ENCODE peak calls at places on chromosomes 5 and 9, in nine cellular contexts. U is cardiac muscle cell, H is tibial nerve, R is kidney, V is psoas muscle, N is nephron progenitor cell, P is Peyer's patch, F is Calu3, Z is H9. M is an unnamed sample.

GRCh38 chr5:135133698-135134515 is 99.9 kb upstream of the PITX1 start:
- DNase-seq in U (no peak), H (no peak), R (peak), V (no peak), N (no peak), P (no peak), F (peak), Z (no peak), M (no peak)

GRCh38 chr5:42953061-42953460 is 87.1 kb downstream of the ANXA2R start:
- DNase-seq in U (peak), H (no peak), R (no peak), V (no peak), N (no peak), P (no peak), F (no peak), Z (no peak), M (no peak)

GRCh38 chr9:123423036-123423640 is 67.1 kb downstream of the CRB2 start:
- DNase-seq in U (no peak), H (no peak), R (peak), V (no peak), N (no peak), P (no peak), F (no peak), Z (peak), M (no peak)

GRCh38 chr5:12920527-12920926 is 1016.3 kb upstream of the CTNND2 start:
- DNase-seq in U (no peak), H (no peak), R (no peak), V (no peak), N (no peak), P (no peak), F (no peak), Z (no peak), M (no peak)

GRCh38 chr5:128338649-128339048 is 199.4 kb downstream of the FBN2 start:
- DNase-seq in U (no peak), H (no peak), R (no peak), V (no peak), N (no peak), P (no peak), F (no peak), Z (no peak), M (no peak)

GRCh38 chr5:115165790-115166189 is 3.9 kb downstream of the TRIM36 start:
- DNase-seq in U (no peak), H (no peak), R (no peak), V (no peak), N (no peak), P (no peak), F (no peak), Z (no peak), M (no peak)

GRCh38 chr5:146788918-146789317 is 89.6 kb downstream of the PPP2R2B start:
- DNase-seq in U (no peak), H (no peak), R (no peak), V (no peak), N (no peak), P (no peak), F (no peak), Z (peak), M (no peak)

GRCh38 chr5:138936225-138936967 is 61.3 kb upstream of the LRRTM2 start:
- DNase-seq in U (no peak), H (no peak), R (no peak), V (no peak), N (no peak), P (no peak), F (no peak), Z (no peak), M (no peak)

GRCh38 chr5:39076757-39077475 is 2.7 kb upstream of the RICTOR start:
- DNase-seq in U (no peak), H (no peak), R (no peak), V (no peak), N (no peak), P (no peak), F (no peak), Z (no peak), M (no peak)

GRCh38 chr5:122367445-122367844 is 55.4 kb downstream of the SNCAIP start:
- DNase-seq in U (no peak), H (no peak), R (no peak), V (no peak), N (no peak), P (no peak), F (no peak), Z (no peak), M (no peak)

GRCh38 chr5:102715405-102715804 is 39.7 kb upstream of the PAM start:
- DNase-seq in U (peak), H (no peak), R (no peak), V (no peak), N (no peak), P (no peak), F (peak), Z (no peak), M (peak)

GRCh38 chr9:88476491-88477271 is 58.3 kb upstream of the NXNL2 start:
- DNase-seq in U (no peak), H (no peak), R (no peak), V (no peak), N (no peak), P (no peak), F (no peak), Z (no peak), M (no peak)

GRCh38 chr9:105405514-105406131 is 42.2 kb upstream of the FSD1L start:
- DNase-seq in U (no peak), H (no peak), R (no peak), V (no peak), N (no peak), P (no peak), F (no peak), Z (no peak), M (no peak)

GRCh38 chr5:95620030-95620869 is at the start of gene GPR150:
- DNase-seq in U (peak), H (no peak), R (peak), V (peak), N (peak), P (peak), F (peak), Z (peak), M (no peak)

GRCh38 chr5:142079243-142079642 is 29.3 kb upstream of the NDFIP1 start:
- DNase-seq in U (no peak), H (no peak), R (no peak), V (no peak), N (no peak), P (no peak), F (no peak), Z (no peak), M (no peak)

GRCh38 chr5:176355400-176356178 is 6.0 kb downstream of the KIAA1191 start:
- DNase-seq in U (no peak), H (no peak), R (no peak), V (no peak), N (no peak), P (no peak), F (no peak), Z (peak), M (no peak)

GRCh38 chr9:99105152-99106043 is 485 bp downstream of the TGFBR1 start:
- DNase-seq in U (peak), H (peak), R (peak), V (peak), N (peak), P (peak), F (peak), Z (peak), M (no peak)

GRCh38 chr9:88766778-88767503 is 224.3 kb upstream of the S1PR3 start:
- DNase-seq in U (peak), H (no peak), R (no peak), V (no peak), N (no peak), P (no peak), F (no peak), Z (no peak), M (no peak)

GRCh38 chr9:105205787-105206511 is 38.5 kb upstream of the SLC44A1 start:
- DNase-seq in U (peak), H (peak), R (no peak), V (peak), N (no peak), P (peak), F (no peak), Z (no peak), M (no peak)

GRCh38 chr9:127723450-127723849 is 7.6 kb downstream of the TTC16 start:
- DNase-seq in U (peak), H (no peak), R (peak), V (no peak), N (no peak), P (no peak), F (no peak), Z (no peak), M (peak)

GRCh38 chr9:136336156-136336860 is 9.0 kb downstream of the GPSM1 start:
- DNase-seq in U (no peak), H (no peak), R (no peak), V (no peak), N (no peak), P (no peak), F (no peak), Z (no peak), M (no peak)

GRCh38 chr9:3244963-3245653 is 280.7 kb downstream of the RFX3 start:
- DNase-seq in U (peak), H (no peak), R (no peak), V (no peak), N (no peak), P (no peak), F (no peak), Z (no peak), M (no peak)

GRCh38 chr5:143206194-143207053 is 197.1 kb downstream of the NR3C1 start:
- DNase-seq in U (no peak), H (no peak), R (no peak), V (no peak), N (no peak), P (no peak), F (no peak), Z (no peak), M (no peak)

GRCh38 chr5:137016783-137017324 is 482.3 kb downstream of the SPOCK1 start:
- DNase-seq in U (no peak), H (no peak), R (no peak), V (no peak), N (no peak), P (no peak), F (no peak), Z (peak), M (no peak)

GRCh38 chr5:64811050-64811640 is 42.4 kb downstream of the CWC27 start:
- DNase-seq in U (peak), H (no peak), R (no peak), V (no peak), N (peak), P (no peak), F (peak), Z (no peak), M (peak)

GRCh38 chr5:2110934-2111462 is 228.3 kb upstream of the IRX4 start:
- DNase-seq in U (no peak), H (no peak), R (no peak), V (no peak), N (no peak), P (no peak), F (no peak), Z (no peak), M (no peak)

GRCh38 chr5:2109566-2109965 is 226.8 kb upstream of the IRX4 start:
- DNase-seq in U (no peak), H (no peak), R (no peak), V (no peak), N (no peak), P (no peak), F (no peak), Z (no peak), M (no peak)

GRCh38 chr5:2111569-2112105 is 228.9 kb upstream of the IRX4 start:
- DNase-seq in U (no peak), H (no peak), R (no peak), V (no peak), N (no peak), P (no peak), F (no peak), Z (no peak), M (no peak)

GRCh38 chr5:2112128-2112808 is 229.5 kb upstream of the IRX4 start:
- DNase-seq in U (no peak), H (no peak), R (no peak), V (no peak), N (no peak), P (no peak), F (no peak), Z (no peak), M (no peak)

DNA sequence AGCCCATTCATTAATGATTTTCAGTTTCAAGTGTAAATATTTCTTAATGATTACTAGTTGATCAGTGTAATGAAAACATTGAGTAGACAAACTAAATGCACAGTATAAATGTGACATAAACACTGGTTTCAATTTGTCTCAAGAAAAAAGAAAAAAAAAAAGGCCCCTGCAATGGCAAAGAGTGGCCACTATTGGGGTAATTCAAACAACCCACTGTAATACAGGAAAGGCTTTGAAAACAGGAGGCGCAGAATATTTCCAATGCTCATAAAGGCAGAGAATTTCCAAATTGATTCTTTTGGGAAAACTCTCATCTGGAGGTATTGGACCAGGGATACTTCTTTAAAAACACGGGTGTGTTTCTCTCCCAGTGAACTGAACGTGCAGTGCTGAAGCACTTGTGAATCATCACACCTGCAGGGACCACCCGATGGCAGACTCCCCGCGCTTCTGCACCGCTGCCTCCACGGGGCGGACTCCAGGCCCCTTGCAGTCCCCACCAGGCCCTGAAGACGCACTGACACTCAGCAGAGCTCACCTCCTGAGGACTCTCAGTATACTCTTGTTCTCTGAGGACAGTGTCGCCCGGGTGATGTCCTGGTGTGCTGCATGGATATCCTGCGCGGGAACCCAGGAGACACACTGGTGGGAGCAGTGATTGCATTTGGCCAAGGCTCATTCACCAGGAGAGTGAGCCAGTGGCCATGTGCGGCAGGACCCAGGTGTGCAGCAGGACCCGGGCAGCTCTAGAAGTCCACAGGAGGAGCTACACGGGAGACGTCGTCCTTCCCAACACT is 227.6 kb upstream of the IRX4 start:
- DNase-seq in U (no peak), H (no peak), R (no peak), V (no peak), N (no peak), P (no peak), F (no peak), Z (no peak), M (no peak)
- TF ChIP-seq CTCF in U (no peak), H (no peak), R (no peak), V (no peak), N (peak), P (no peak), F (no peak), Z (peak), M (no peak)

DNA sequence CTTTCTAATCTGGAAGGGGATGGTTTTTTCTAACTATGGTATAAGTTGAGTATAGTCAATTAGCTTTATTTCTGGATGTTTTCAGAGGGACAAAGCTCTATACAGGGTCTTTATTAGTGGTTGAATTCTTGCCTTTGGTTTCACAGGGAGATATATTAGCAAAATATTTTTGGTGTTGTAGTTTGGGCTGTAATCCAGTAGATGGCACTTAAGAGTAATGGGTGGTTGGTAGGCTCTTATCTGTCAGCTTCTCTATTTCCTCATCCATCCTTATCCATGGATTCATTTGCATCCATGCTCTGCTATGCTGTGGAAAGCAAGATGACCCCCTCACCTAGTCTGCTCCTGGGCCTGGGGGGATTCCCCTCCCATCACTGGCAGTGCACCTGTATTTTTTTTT is 363.6 kb upstream of the CYLC2 start:
- DNase-seq in U (no peak), H (no peak), R (no peak), V (no peak), N (no peak), P (no peak), F (no peak), Z (no peak), M (no peak)
- TF ChIP-seq CTCF in U (no peak), H (no peak), R (no peak), V (no peak), N (no peak), P (peak), F (no peak), Z (peak), M (peak)

GRCh38 chr9:117448066-117448465 is 33.2 kb upstream of the ASTN2 start:
- DNase-seq in U (no peak), H (no peak), R (no peak), V (no peak), N (no peak), P (no peak), F (no peak), Z (no peak), M (no peak)
- TF ChIP-seq CTCF in U (no peak), H (peak), R (no peak), V (no peak), N (peak), P (no peak), F (no peak), Z (peak), M (no peak)

GRCh38 chr5:172642046-172642409 is 965 bp downstream of the NEURL1B start:
- DNase-seq in U (no peak), H (no peak), R (no peak), V (no peak), N (no peak), P (no peak), F (no peak), Z (no peak), M (no peak)

GRCh38 chr5:172640139-172640538 is 924 bp upstream of the NEURL1B start:
- DNase-seq in U (no peak), H (no peak), R (no peak), V (no peak), N (no peak), P (no peak), F (no peak), Z (no peak), M (no peak)

GRCh38 chr5:172640822-172641358 is at the start of gene NEURL1B:
- DNase-seq in U (peak), H (peak), R (peak), V (peak), N (peak), P (no peak), F (peak), Z (peak), M (no peak)

GRCh38 chr5:172642511-172642910 is 1.4 kb downstream of the NEURL1B start:
- DNase-seq in U (no peak), H (no peak), R (peak), V (no peak), N (no peak), P (no peak), F (no peak), Z (no peak), M (no peak)

GRCh38 chr5:172641359-172642045 is 439 bp downstream of the NEURL1B start:
- DNase-seq in U (no peak), H (no peak), R (peak), V (peak), N (peak), P (no peak), F (no peak), Z (no peak), M (no peak)
- TF ChIP-seq CTCF in U (peak), H (peak), R (peak), V (no peak), N (no peak), P (no peak), F (no peak), Z (peak), M (peak)

DNA sequence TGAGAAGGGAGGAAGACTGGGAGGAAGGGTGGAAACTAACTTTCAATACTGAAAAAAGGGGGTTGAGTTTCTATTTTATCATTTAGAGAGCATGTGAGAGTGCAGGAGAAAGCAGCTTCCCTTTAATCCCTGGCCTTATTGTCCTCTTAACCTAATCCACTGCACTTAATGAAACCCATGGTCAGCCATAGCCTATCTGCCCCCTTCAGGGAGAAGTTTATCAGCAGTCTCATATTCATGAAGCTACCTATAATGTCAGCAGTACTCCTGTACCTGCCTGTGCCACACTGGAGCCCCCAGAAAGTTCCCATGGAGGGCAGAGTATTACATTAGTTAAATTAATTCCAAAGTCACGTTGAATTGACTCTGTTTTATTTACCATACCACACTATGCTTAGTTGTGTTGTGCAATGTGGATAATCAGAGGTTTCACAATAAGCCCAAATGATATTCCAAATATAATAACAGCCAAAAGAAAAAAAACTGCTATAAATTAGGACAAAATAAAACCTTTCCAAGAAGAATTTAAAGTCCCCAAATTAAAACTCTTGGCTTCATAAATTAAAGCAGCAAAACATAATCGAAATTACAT is 62.9 kb downstream of the MUSK start:
- DNase-seq in U (no peak), H (no peak), R (no peak), V (no peak), N (no peak), P (no peak), F (no peak), Z (no peak), M (no peak)
- TF ChIP-seq CTCF in U (no peak), H (no peak), R (no peak), V (no peak), N (no peak), P (no peak), F (no peak), Z (peak), M (no peak)

GRCh38 chr5:110442856-110443255 is 283.6 kb downstream of the TMEM232 start:
- DNase-seq in U (no peak), H (no peak), R (no peak), V (no peak), N (no peak), P (no peak), F (no peak), Z (no peak), M (no peak)

GRCh38 chr5:110439280-110439679 is 287.2 kb downstream of the TMEM232 start:
- DNase-seq in U (no peak), H (no peak), R (no peak), V (no peak), N (no peak), P (no peak), F (no peak), Z (no peak), M (no peak)

GRCh38 chr5:110435207-110435606 is 291.3 kb downstream of the TMEM232 start:
- DNase-seq in U (no peak), H (no peak), R (no peak), V (no peak), N (no peak), P (no peak), F (no peak), Z (no peak), M (no peak)

GRCh38 chr5:110440058-110440457 is 286.4 kb downstream of the TMEM232 start:
- DNase-seq in U (no peak), H (no peak), R (no peak), V (no peak), N (no peak), P (no peak), F (no peak), Z (no peak), M (no peak)

DNA sequence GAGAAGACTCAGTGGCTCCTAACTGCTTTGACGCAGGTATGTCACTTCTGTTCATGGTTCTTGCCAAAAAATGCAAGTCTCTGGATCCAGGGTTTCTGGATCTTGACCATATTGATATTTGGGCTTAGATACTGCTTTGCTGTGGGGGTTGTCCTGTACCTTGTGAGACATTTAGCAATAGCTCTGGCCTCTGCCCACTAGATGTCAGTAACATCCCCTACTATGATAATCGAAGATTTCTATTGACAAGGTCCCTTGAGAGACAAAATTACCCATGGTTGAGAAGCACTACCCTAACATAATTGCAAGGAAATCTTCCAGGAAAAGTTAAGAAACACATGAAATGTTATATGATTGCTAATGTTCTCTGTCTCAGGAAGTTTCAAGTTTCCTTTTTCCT is 285.4 kb downstream of the TMEM232 start:
- DNase-seq in U (peak), H (no peak), R (no peak), V (no peak), N (no peak), P (no peak), F (peak), Z (peak), M (peak)
- TF ChIP-seq CTCF in U (peak), H (no peak), R (peak), V (peak), N (peak), P (peak), F (peak), Z (peak), M (peak)

GRCh38 chr9:70949239-70949638 is 172.2 kb downstream of the TRPM3 start:
- DNase-seq in U (no peak), H (no peak), R (no peak), V (no peak), N (no peak), P (no peak), F (no peak), Z (no peak), M (no peak)
- TF ChIP-seq CTCF in U (no peak), H (no peak), R (no peak), V (no peak), N (no peak), P (no peak), F (no peak), Z (no peak), M (no peak)

M was measured in retinal pigment epithelial cell.